ENCODE peak calls at places on chromosomes 3 and 15, in seven cellular contexts. One of them, this sample, is unnamed.

GRCh38 chr3:39531681-39532080 is 64.2 kb downstream of the MOBP start:
- DNase-seq in stimulated activated CD4-positive, alpha-beta T cell treated with anti-CD3 and anti-CD28 coated beads, Interleukin-1b, Interleukin-23, amount 100 ng/mL, for 4 hours: no peak
- DNase-seq in foreskin fibroblast: peak
- DNase-seq in CD8-positive, alpha-beta memory T cell: no peak
- DNase-seq in mammary epithelial cell: peak
- DNase-seq in H4: peak
- DNase-seq in GM04504: peak
- DNase-seq in this sample: no peak

GRCh38 chr15:66961901-66962300 is 103.5 kb upstream of the SMAD3 start:
- DNase-seq in CD8-positive, alpha-beta memory T cell: no peak
- DNase-seq in mammary epithelial cell: no peak
- DNase-seq in foreskin fibroblast: no peak
- DNase-seq in H4: no peak
- DNase-seq in stimulated activated CD4-positive, alpha-beta T cell treated with anti-CD3 and anti-CD28 coated beads, Interleukin-1b, Interleukin-23, amount 100 ng/mL, for 4 hours: no peak
- DNase-seq in GM04504: no peak
- DNase-seq in this sample: no peak

GRCh38 chr15:73991260-73991659 is 835 bp downstream of the STOML1 start:
- DNase-seq in H4: no peak
- DNase-seq in mammary epithelial cell: no peak
- DNase-seq in foreskin fibroblast: peak
- DNase-seq in GM04504: peak
- DNase-seq in stimulated activated CD4-positive, alpha-beta T cell treated with anti-CD3 and anti-CD28 coated beads, Interleukin-1b, Interleukin-23, amount 100 ng/mL, for 4 hours: no peak
- DNase-seq in CD8-positive, alpha-beta memory T cell: no peak
- DNase-seq in this sample: no peak

GRCh38 chr15:27271258-27271657 is 300.3 kb downstream of the GABRG3 start:
- DNase-seq in GM04504: no peak
- DNase-seq in CD8-positive, alpha-beta memory T cell: no peak
- DNase-seq in foreskin fibroblast: no peak
- DNase-seq in mammary epithelial cell: no peak
- DNase-seq in H4: no peak
- DNase-seq in stimulated activated CD4-positive, alpha-beta T cell treated with anti-CD3 and anti-CD28 coated beads, Interleukin-1b, Interleukin-23, amount 100 ng/mL, for 4 hours: no peak
- DNase-seq in this sample: no peak

GRCh38 chr15:76065793-76066192 is 6.0 kb downstream of the TMEM266 start:
- DNase-seq in stimulated activated CD4-positive, alpha-beta T cell treated with anti-CD3 and anti-CD28 coated beads, Interleukin-1b, Interleukin-23, amount 100 ng/mL, for 4 hours: no peak
- DNase-seq in CD8-positive, alpha-beta memory T cell: no peak
- DNase-seq in GM04504: no peak
- DNase-seq in mammary epithelial cell: no peak
- DNase-seq in H4: no peak
- DNase-seq in foreskin fibroblast: no peak
- DNase-seq in this sample: no peak

GRCh38 chr3:171354706-171355582 is 105.3 kb downstream of the TNIK start:
- DNase-seq in H4: no peak
- DNase-seq in mammary epithelial cell: peak
- DNase-seq in CD8-positive, alpha-beta memory T cell: no peak
- DNase-seq in GM04504: no peak
- DNase-seq in foreskin fibroblast: peak
- DNase-seq in stimulated activated CD4-positive, alpha-beta T cell treated with anti-CD3 and anti-CD28 coated beads, Interleukin-1b, Interleukin-23, amount 100 ng/mL, for 4 hours: no peak
- DNase-seq in this sample: no peak

GRCh38 chr15:58284293-58284692 is 146.1 kb downstream of the AQP9 start:
- DNase-seq in mammary epithelial cell: no peak
- DNase-seq in stimulated activated CD4-positive, alpha-beta T cell treated with anti-CD3 and anti-CD28 coated beads, Interleukin-1b, Interleukin-23, amount 100 ng/mL, for 4 hours: no peak
- DNase-seq in H4: no peak
- DNase-seq in CD8-positive, alpha-beta memory T cell: no peak
- DNase-seq in GM04504: no peak
- DNase-seq in foreskin fibroblast: no peak
- DNase-seq in this sample: no peak

GRCh38 chr15:67170143-67170885 is 84.1 kb downstream of the AAGAB start:
- DNase-seq in stimulated activated CD4-positive, alpha-beta T cell treated with anti-CD3 and anti-CD28 coated beads, Interleukin-1b, Interleukin-23, amount 100 ng/mL, for 4 hours: no peak
- DNase-seq in GM04504: no peak
- DNase-seq in H4: no peak
- DNase-seq in mammary epithelial cell: no peak
- DNase-seq in CD8-positive, alpha-beta memory T cell: no peak
- DNase-seq in foreskin fibroblast: no peak
- DNase-seq in this sample: no peak

GRCh38 chr15:81024265-81024875 is 23.6 kb downstream of the TLNRD1 start:
- DNase-seq in H4: no peak
- DNase-seq in foreskin fibroblast: peak
- DNase-seq in mammary epithelial cell: no peak
- DNase-seq in CD8-positive, alpha-beta memory T cell: no peak
- DNase-seq in GM04504: no peak
- DNase-seq in stimulated activated CD4-positive, alpha-beta T cell treated with anti-CD3 and anti-CD28 coated beads, Interleukin-1b, Interleukin-23, amount 100 ng/mL, for 4 hours: no peak
- DNase-seq in this sample: no peak

GRCh38 chr15:96223939-96224338 is 106.6 kb upstream of the NR2F2 start:
- DNase-seq in GM04504: no peak
- DNase-seq in stimulated activated CD4-positive, alpha-beta T cell treated with anti-CD3 and anti-CD28 coated beads, Interleukin-1b, Interleukin-23, amount 100 ng/mL, for 4 hours: no peak
- DNase-seq in foreskin fibroblast: no peak
- DNase-seq in mammary epithelial cell: no peak
- DNase-seq in CD8-positive, alpha-beta memory T cell: no peak
- DNase-seq in H4: no peak
- DNase-seq in this sample: no peak

GRCh38 chr3:106093616-106094015 is 224.8 kb upstream of the CBLB start:
- DNase-seq in CD8-positive, alpha-beta memory T cell: no peak
- DNase-seq in stimulated activated CD4-positive, alpha-beta T cell treated with anti-CD3 and anti-CD28 coated beads, Interleukin-1b, Interleukin-23, amount 100 ng/mL, for 4 hours: no peak
- DNase-seq in H4: peak
- DNase-seq in GM04504: no peak
- DNase-seq in mammary epithelial cell: no peak
- DNase-seq in foreskin fibroblast: no peak
- DNase-seq in this sample: no peak

GRCh38 chr15:57550640-57551039 is 41.1 kb upstream of the MYZAP start:
- DNase-seq in CD8-positive, alpha-beta memory T cell: no peak
- DNase-seq in foreskin fibroblast: no peak
- DNase-seq in H4: no peak
- DNase-seq in stimulated activated CD4-positive, alpha-beta T cell treated with anti-CD3 and anti-CD28 coated beads, Interleukin-1b, Interleukin-23, amount 100 ng/mL, for 4 hours: no peak
- DNase-seq in mammary epithelial cell: no peak
- DNase-seq in GM04504: no peak
- DNase-seq in this sample: no peak

GRCh38 chr3:138254199-138254598 is 67.1 kb downstream of the ARMC8 start:
- DNase-seq in CD8-positive, alpha-beta memory T cell: no peak
- DNase-seq in H4: no peak
- DNase-seq in foreskin fibroblast: no peak
- DNase-seq in mammary epithelial cell: peak
- DNase-seq in GM04504: no peak
- DNase-seq in stimulated activated CD4-positive, alpha-beta T cell treated with anti-CD3 and anti-CD28 coated beads, Interleukin-1b, Interleukin-23, amount 100 ng/mL, for 4 hours: no peak
- DNase-seq in this sample: no peak

GRCh38 chr3:50160561-50160983 is 5.4 kb downstream of the SEMA3F start:
- DNase-seq in H4: no peak
- DNase-seq in GM04504: no peak
- DNase-seq in CD8-positive, alpha-beta memory T cell: no peak
- DNase-seq in mammary epithelial cell: no peak
- DNase-seq in foreskin fibroblast: no peak
- DNase-seq in stimulated activated CD4-positive, alpha-beta T cell treated with anti-CD3 and anti-CD28 coated beads, Interleukin-1b, Interleukin-23, amount 100 ng/mL, for 4 hours: no peak
- DNase-seq in this sample: no peak

GRCh38 chr3:197615430-197615829 is 59.7 kb upstream of the BDH1 start:
- DNase-seq in GM04504: no peak
- DNase-seq in CD8-positive, alpha-beta memory T cell: no peak
- DNase-seq in H4: no peak
- DNase-seq in mammary epithelial cell: no peak
- DNase-seq in stimulated activated CD4-positive, alpha-beta T cell treated with anti-CD3 and anti-CD28 coated beads, Interleukin-1b, Interleukin-23, amount 100 ng/mL, for 4 hours: no peak
- DNase-seq in foreskin fibroblast: no peak
- DNase-seq in this sample: no peak

GRCh38 chr3:111936191-111936841 is 42.5 kb upstream of the ABHD10 start:
- DNase-seq in H4: peak
- DNase-seq in stimulated activated CD4-positive, alpha-beta T cell treated with anti-CD3 and anti-CD28 coated beads, Interleukin-1b, Interleukin-23, amount 100 ng/mL, for 4 hours: no peak
- DNase-seq in mammary epithelial cell: peak
- DNase-seq in foreskin fibroblast: peak
- DNase-seq in CD8-positive, alpha-beta memory T cell: no peak
- DNase-seq in GM04504: no peak
- DNase-seq in this sample: no peak

GRCh38 chr3:128492353-128493220 is at the start of gene GATA2:
- DNase-seq in mammary epithelial cell: no peak
- DNase-seq in H4: no peak
- DNase-seq in stimulated activated CD4-positive, alpha-beta T cell treated with anti-CD3 and anti-CD28 coated beads, Interleukin-1b, Interleukin-23, amount 100 ng/mL, for 4 hours: no peak
- DNase-seq in GM04504: no peak
- DNase-seq in CD8-positive, alpha-beta memory T cell: no peak
- DNase-seq in foreskin fibroblast: peak
- DNase-seq in this sample: peak

GRCh38 chr3:59513570-59513969 is 463.7 kb upstream of the CFAP20DC start:
- DNase-seq in stimulated activated CD4-positive, alpha-beta T cell treated with anti-CD3 and anti-CD28 coated beads, Interleukin-1b, Interleukin-23, amount 100 ng/mL, for 4 hours: no peak
- DNase-seq in CD8-positive, alpha-beta memory T cell: no peak
- DNase-seq in mammary epithelial cell: no peak
- DNase-seq in foreskin fibroblast: no peak
- DNase-seq in GM04504: no peak
- DNase-seq in H4: no peak
- DNase-seq in this sample: no peak

GRCh38 chr3:49500408-49501257 is 30.6 kb downstream of the DAG1 start:
- DNase-seq in CD8-positive, alpha-beta memory T cell: no peak
- DNase-seq in H4: peak
- DNase-seq in stimulated activated CD4-positive, alpha-beta T cell treated with anti-CD3 and anti-CD28 coated beads, Interleukin-1b, Interleukin-23, amount 100 ng/mL, for 4 hours: no peak
- DNase-seq in foreskin fibroblast: peak
- DNase-seq in mammary epithelial cell: peak
- DNase-seq in GM04504: peak
- DNase-seq in this sample: no peak

GRCh38 chr15:67051088-67051659 is 14.2 kb upstream of the SMAD3 start:
- DNase-seq in mammary epithelial cell: no peak
- DNase-seq in foreskin fibroblast: no peak
- DNase-seq in CD8-positive, alpha-beta memory T cell: no peak
- DNase-seq in GM04504: no peak
- DNase-seq in stimulated activated CD4-positive, alpha-beta T cell treated with anti-CD3 and anti-CD28 coated beads, Interleukin-1b, Interleukin-23, amount 100 ng/mL, for 4 hours: no peak
- DNase-seq in H4: no peak
- DNase-seq in this sample: no peak

GRCh38 chr15:83206971-83207621 is 527 bp downstream of the HDGFL3 start:
- DNase-seq in H4: no peak
- DNase-seq in stimulated activated CD4-positive, alpha-beta T cell treated with anti-CD3 and anti-CD28 coated beads, Interleukin-1b, Interleukin-23, amount 100 ng/mL, for 4 hours: no peak
- DNase-seq in mammary epithelial cell: peak
- DNase-seq in foreskin fibroblast: peak
- DNase-seq in CD8-positive, alpha-beta memory T cell: no peak
- DNase-seq in GM04504: no peak
- DNase-seq in this sample: no peak

GRCh38 chr15:81752974-81753373 is 292.8 kb downstream of the MEX3B start:
- DNase-seq in GM04504: no peak
- DNase-seq in CD8-positive, alpha-beta memory T cell: no peak
- DNase-seq in foreskin fibroblast: no peak
- DNase-seq in H4: no peak
- DNase-seq in mammary epithelial cell: no peak
- DNase-seq in stimulated activated CD4-positive, alpha-beta T cell treated with anti-CD3 and anti-CD28 coated beads, Interleukin-1b, Interleukin-23, amount 100 ng/mL, for 4 hours: no peak
- DNase-seq in this sample: no peak

GRCh38 chr3:132843851-132844565 is 121.8 kb upstream of the NPHP3 start:
- DNase-seq in CD8-positive, alpha-beta memory T cell: no peak
- DNase-seq in GM04504: no peak
- DNase-seq in foreskin fibroblast: no peak
- DNase-seq in stimulated activated CD4-positive, alpha-beta T cell treated with anti-CD3 and anti-CD28 coated beads, Interleukin-1b, Interleukin-23, amount 100 ng/mL, for 4 hours: no peak
- DNase-seq in mammary epithelial cell: no peak
- DNase-seq in H4: no peak
- DNase-seq in this sample: no peak

GRCh38 chr3:56926513-56927282 is 124.9 kb upstream of the ARHGEF3 start:
- DNase-seq in H4: no peak
- DNase-seq in stimulated activated CD4-positive, alpha-beta T cell treated with anti-CD3 and anti-CD28 coated beads, Interleukin-1b, Interleukin-23, amount 100 ng/mL, for 4 hours: no peak
- DNase-seq in foreskin fibroblast: peak
- DNase-seq in GM04504: peak
- DNase-seq in mammary epithelial cell: peak
- DNase-seq in CD8-positive, alpha-beta memory T cell: no peak
- DNase-seq in this sample: no peak

This sample was measured in CD4-positive, alpha-beta memory T cell.